ENCODE peak calls at places on chromosome 4, in seven cellular contexts. Z is pancreas, M is stomach, L is tibial artery, H is adrenal gland, Y is astrocyte, T is A549. J is an unnamed sample.

GRCh38 chr4:139167774-139168444 is 9.1 kb downstream of the ELF2 start:
- DNase-seq in Z (no peak), M (no peak), L (no peak), H (no peak), Y (peak; percentile 20), T (peak; percentile 59), J (no peak)

GRCh38 chr4:121519236-121519838 is 138.5 kb upstream of the QRFPR start:
- DNase-seq in Z (no peak), M (no peak), L (no peak), H (no peak), Y (no peak), T (no peak), J (no peak)

GRCh38 chr4:120155287-120155686 is 88.6 kb upstream of the MAD2L1 start:
- DNase-seq in Z (no peak), M (no peak), L (no peak), H (no peak), Y (no peak), T (no peak), J (no peak)

GRCh38 chr4:37453004-37453360 is 208.4 kb downstream of the NWD2 start:
- DNase-seq in Z (no peak), M (peak; percentile 78), L (no peak), H (peak; percentile 36), Y (peak; percentile 63), T (peak; percentile 38), J (no peak)

GRCh38 chr4:114281561-114281960 is 302.1 kb upstream of the ARSJ start:
- DNase-seq in Z (no peak), M (no peak), L (no peak), H (no peak), Y (peak; percentile 96), T (no peak), J (no peak)

GRCh38 chr4:122777846-122778501 is 45.5 kb downstream of the BBS12 start:
- DNase-seq in Z (no peak), M (no peak), L (no peak), H (no peak), Y (peak; percentile 93), T (no peak), J (no peak)

GRCh38 chr4:107603430-107603829 is 116.6 kb downstream of the PAPSS1 start:
- DNase-seq in Z (no peak), M (peak; percentile 34), L (no peak), H (no peak), Y (peak; percentile 51), T (no peak), J (no peak)

GRCh38 chr4:121243476-121243875 is 79.4 kb upstream of the TNIP3 start:
- DNase-seq in Z (no peak), M (no peak), L (no peak), H (no peak), Y (peak; percentile 16), T (no peak), J (no peak)

GRCh38 chr4:89561051-89561450 is 253.5 kb upstream of the GPRIN3 start:
- DNase-seq in Z (no peak), M (no peak), L (no peak), H (no peak), Y (no peak), T (no peak), J (no peak)

GRCh38 chr4:162499478-162499877 is 335.7 kb upstream of the FSTL5 start:
- DNase-seq in Z (no peak), M (no peak), L (no peak), H (no peak), Y (no peak), T (no peak), J (no peak)

GRCh38 chr4:39456946-39457763 is 1.6 kb downstream of the RPL9 start:
- DNase-seq in Z (no peak), M (no peak), L (no peak), H (no peak), Y (no peak), T (no peak), J (no peak)

GRCh38 chr4:59517007-59517406 is 1683.1 kb upstream of the ADGRL3 start:
- DNase-seq in Z (peak; percentile 29), M (no peak), L (no peak), H (no peak), Y (no peak), T (no peak), J (peak; percentile 21)

GRCh38 chr4:152063301-152064235 is 302.8 kb upstream of the GATB start:
- DNase-seq in Z (no peak), M (peak; percentile 34), L (no peak), H (no peak), Y (peak; percentile 8), T (no peak), J (no peak)
- TF ChIP-seq CTCF in Z (no peak), M (no peak), L (no peak), H (no peak), Y (no peak), T (no peak), J (no peak)

DNA sequence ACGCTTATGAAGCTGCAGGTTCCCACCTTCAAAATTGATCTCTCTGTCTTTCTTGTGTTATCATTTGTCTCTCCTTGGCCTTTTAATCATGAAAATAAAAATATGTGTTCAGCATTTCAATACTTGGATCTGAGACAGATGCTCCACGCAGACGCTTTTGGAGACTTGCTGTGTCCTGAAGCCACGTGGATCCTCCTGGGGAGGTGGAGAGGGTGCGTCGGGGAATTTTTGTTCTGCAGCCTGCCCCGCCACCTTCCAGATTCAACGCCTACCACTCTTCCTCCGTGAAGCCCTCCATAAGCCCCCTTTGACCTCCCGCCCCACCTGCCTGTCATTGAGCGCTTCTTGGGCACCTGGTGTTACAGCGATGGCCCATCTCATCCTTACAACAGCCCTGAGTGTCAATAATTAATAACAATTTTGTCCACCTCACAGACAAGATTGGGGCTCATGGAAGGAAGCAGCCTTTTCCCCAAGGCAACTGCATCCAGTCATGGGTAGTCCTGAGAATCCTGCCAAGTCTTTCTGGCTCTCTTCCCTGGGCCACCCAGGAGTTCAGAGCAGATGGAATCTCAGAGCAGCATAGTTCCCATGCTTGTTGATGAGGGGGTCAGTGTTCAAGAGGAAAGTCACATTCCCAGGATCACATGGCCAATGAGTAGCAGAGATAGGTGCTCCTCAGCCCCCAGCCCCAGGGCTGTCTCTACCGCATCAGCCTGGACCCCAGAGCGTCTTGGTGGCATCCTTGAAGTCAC is 172.6 kb upstream of the PSAPL1 start:
- DNase-seq in Z (peak; percentile 13), M (no peak), L (no peak), H (no peak), Y (peak; percentile 66), T (no peak), J (no peak)
- H3K27ac ChIP-seq in Z (no peak overlapping the region), M (no peak overlapping the region), L (no peak overlapping the region), H (no peak overlapping the region), Y (no peak overlapping the region), T (no peak overlapping the region), J (no peak overlapping the region)

DNA sequence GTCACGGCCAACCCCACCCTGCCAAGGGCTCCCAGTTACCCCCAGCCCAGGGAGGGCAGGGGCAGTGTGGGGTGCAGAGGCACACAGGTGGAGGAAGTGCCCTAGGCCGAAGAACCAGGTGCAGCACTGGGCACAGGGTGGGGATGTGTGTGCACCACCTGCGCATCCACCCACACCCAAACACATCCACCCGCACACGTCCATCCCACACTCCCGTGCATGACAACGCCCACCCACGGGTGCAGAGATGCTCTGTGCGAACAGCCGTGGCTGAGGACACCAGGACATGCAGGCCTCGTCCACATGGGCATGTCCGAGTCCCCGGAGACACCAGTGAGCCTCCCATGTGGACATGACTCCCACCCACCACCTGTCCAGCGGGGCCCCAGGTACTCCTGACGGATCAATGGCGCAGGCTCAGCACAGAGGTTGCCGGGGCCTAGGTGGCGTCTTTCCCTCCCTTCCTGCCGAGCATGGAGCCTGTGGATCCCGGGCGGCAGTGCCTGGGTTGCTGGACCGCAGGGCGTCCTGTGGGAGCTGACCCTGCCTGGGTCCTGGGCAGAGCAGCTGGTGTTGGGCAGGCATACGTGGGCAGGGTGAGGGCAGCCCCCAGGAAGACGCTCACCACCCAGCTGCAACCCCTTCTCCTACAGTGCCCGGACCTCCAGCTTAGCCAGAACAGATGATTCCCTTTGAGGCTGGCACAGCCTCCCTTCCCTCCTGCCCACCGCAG is 19.6 kb downstream of the CTBP1 start:
- DNase-seq in Z (no peak), M (no peak), L (no peak), H (no peak), Y (no peak), T (no peak), J (no peak)
- TF ChIP-seq CTCF in Z (no peak), M (no peak), L (no peak), H (no peak), Y (no peak), T (no peak), J (no peak)

GRCh38 chr4:55312491-55313101 is 33.4 kb upstream of the SRD5A3 start:
- DNase-seq in Z (no peak), M (peak; percentile 34), L (no peak), H (peak; percentile 33), Y (peak; percentile 27), T (no peak), J (no peak)

GRCh38 chr4:55308071-55308470 is 38.0 kb upstream of the SRD5A3 start:
- DNase-seq in Z (no peak), M (no peak), L (no peak), H (no peak), Y (no peak), T (no peak), J (no peak)

GRCh38 chr4:55311792-55312490 is 34.1 kb upstream of the SRD5A3 start:
- DNase-seq in Z (no peak), M (no peak), L (no peak), H (no peak), Y (no peak), T (no peak), J (peak; percentile 45)
- H3K27ac ChIP-seq in Z (no peak overlapping the region), M (no peak overlapping the region), L (no peak overlapping the region), H (no peak overlapping the region), Y (no peak overlapping the region), T (no peak overlapping the region), J (no peak overlapping the region)

GRCh38 chr4:73944061-73944875 is 37.6 kb downstream of the PF4 start:
- DNase-seq in Z (peak; percentile 56), M (peak; percentile 35), L (no peak), H (no peak), Y (no peak), T (peak; percentile 2), J (peak; percentile 54)
- TF ChIP-seq CTCF in Z (no peak), M (no peak), L (no peak), H (no peak), Y (no peak), T (no peak), J (no peak)

GRCh38 chr4:16524379-16524778 is 298.1 kb upstream of the TAPT1 start:
- DNase-seq in Z (no peak), M (no peak), L (no peak), H (no peak), Y (no peak), T (no peak), J (no peak)
- H3K27ac ChIP-seq in Z (no peak overlapping the region), M (no peak overlapping the region), L (no peak overlapping the region), H (no peak overlapping the region), Y (no peak overlapping the region), T (no peak overlapping the region), J (no peak overlapping the region)